ENCODE peak calls at places on chromosomes 3 and 15, in seven cellular contexts. N, J, H, U, Y, W and B are unnamed samples.

GRCh38 chr3:146803746-146804145 is 198.6 kb upstream of the PLSCR5 start:
- DNase-seq in U (no peak), Y (peak; percentile 67), H (no peak), N (no peak), J (peak; percentile 66), W (no peak), B (no peak)

GRCh38 chr3:36058404-36059035 is 321.8 kb upstream of the STAC start:
- DNase-seq in U (no peak), H (no peak), Y (no peak), J (no peak), N (no peak), W (no peak), B (no peak)

GRCh38 chr3:176570992-176571391 is 626.3 kb downstream of the TBL1XR1 start:
- DNase-seq in H (no peak), J (no peak), Y (no peak), U (no peak), W (no peak), N (no peak), B (no peak)

GRCh38 chr3:76941376-76941775 is 98.5 kb upstream of the ROBO2 start:
- DNase-seq in N (no peak), W (no peak), U (no peak), Y (no peak), J (no peak), H (no peak), B (no peak)

GRCh38 chr3:174023445-174023844 is 625.9 kb downstream of the NLGN1 start:
- DNase-seq in Y (no peak), W (no peak), N (no peak), U (no peak), H (no peak), J (no peak), B (no peak)

GRCh38 chr3:197495499-197495898 is 60.3 kb downstream of the BDH1 start:
- DNase-seq in W (no peak), Y (no peak), H (no peak), N (no peak), U (no peak), J (no peak), B (no peak)

GRCh38 chr3:96813134-96813819 is 1.1 kb upstream of the EPHA6 start:
- DNase-seq in N (peak; percentile 61), W (peak; percentile 61), J (no peak), U (peak; percentile 54), H (no peak), Y (peak; percentile 60), B (peak; percentile 84)

GRCh38 chr3:142053244-142053643 is 96.1 kb downstream of the TFDP2 start:
- DNase-seq in J (peak; percentile 3), U (no peak), H (no peak), W (no peak), Y (no peak), N (no peak), B (no peak)

GRCh38 chr3:180416111-180416541 is 185.8 kb upstream of the TTC14 start:
- DNase-seq in Y (peak; percentile 31), W (peak; percentile 11), H (no peak), J (no peak), N (no peak), U (no peak), B (no peak)

GRCh38 chr3:52118156-52118875 is 35.9 kb downstream of the POC1A start:
- DNase-seq in W (no peak), H (no peak), N (no peak), U (no peak), Y (no peak), J (no peak), B (no peak)

GRCh38 chr3:43286886-43287301 is 554 bp downstream of the SNRK start:
- DNase-seq in N (peak; percentile 34), H (peak; percentile 20), U (peak; percentile 42), W (no peak), J (peak; percentile 9), Y (peak; percentile 33), B (no peak)

GRCh38 chr3:151011427-151011826 is 38.9 kb upstream of the CLRN1 start:
- DNase-seq in W (no peak), J (peak; percentile 41), H (no peak), N (no peak), Y (peak; percentile 54), U (no peak), B (no peak)

GRCh38 chr15:49751191-49751590 is 130.3 kb downstream of the DTWD1 start:
- DNase-seq in Y (no peak), H (no peak), U (no peak), W (no peak), N (no peak), J (no peak), B (no peak)

GRCh38 chr15:99365232-99365631 is 114.0 kb downstream of the LRRC28 start:
- DNase-seq in N (no peak), H (peak; percentile 64), Y (no peak), U (peak; percentile 24), J (no peak), W (no peak), B (no peak)

GRCh38 chr3:49654955-49655556 is 19.1 kb upstream of the APEH start:
- DNase-seq in U (no peak), J (no peak), H (peak; percentile 29), Y (no peak), W (no peak), N (peak; percentile 60), B (no peak)

GRCh38 chr15:25950014-25950413 is 86.9 kb upstream of the ATP10A start:
- DNase-seq in W (no peak), N (no peak), J (no peak), U (no peak), Y (no peak), H (no peak), B (no peak)

GRCh38 chr3:133426721-133427120 is 26.9 kb downstream of the BFSP2 start:
- DNase-seq in H (no peak), N (no peak), U (no peak), J (peak; percentile 32), W (no peak), Y (no peak), B (no peak)

GRCh38 chr3:25910997-25911396 is 121.1 kb downstream of the OXSM start:
- DNase-seq in J (peak; percentile 11), U (no peak), H (peak; percentile 34), Y (no peak), N (peak; percentile 44), W (no peak), B (peak; percentile 53)

GRCh38 chr3:157226173-157226847 is 66.4 kb upstream of the CCNL1 start:
- DNase-seq in W (no peak), J (no peak), H (no peak), U (no peak), Y (peak; percentile 35), N (no peak), B (no peak)